ENCODE peak calls at places on chromosomes 2 and 18, in six cellular contexts. One of them, this sample, is unnamed.
A peak's percentile ranks its signal among the peaks of the same experiment; 100 is the strongest.

GRCh38 chr2:146806295-146807005 is 1038.4 kb upstream of the ACVR2A start:
- DNase-seq in sigmoid colon: no peak
- DNase-seq in AG04450: no peak
- DNase-seq in left lung: no peak
- DNase-seq in Peyer's patch: no peak
- DNase-seq in mesendoderm: no peak
- DNase-seq in this sample: no peak

GRCh38 chr2:119005081-119005480 is 63.1 kb downstream of the MARCO start:
- DNase-seq in left lung: peak; percentile 24
- DNase-seq in Peyer's patch: no peak
- DNase-seq in sigmoid colon: no peak
- DNase-seq in mesendoderm: no peak
- DNase-seq in AG04450: no peak
- DNase-seq in this sample: no peak

GRCh38 chr2:180359522-180360282 is 352.6 kb upstream of the CWC22 start:
- DNase-seq in sigmoid colon: no peak
- DNase-seq in Peyer's patch: no peak
- DNase-seq in AG04450: no peak
- DNase-seq in mesendoderm: peak; percentile 38
- DNase-seq in left lung: no peak
- DNase-seq in this sample: no peak

GRCh38 chr2:120287183-120288015 is 34.7 kb downstream of the RALB start:
- DNase-seq in mesendoderm: no peak
- DNase-seq in sigmoid colon: no peak
- DNase-seq in AG04450: peak; percentile 66
- DNase-seq in left lung: no peak
- DNase-seq in Peyer's patch: no peak
- DNase-seq in this sample: no peak

GRCh38 chr2:182616471-182617393 is 99.3 kb upstream of the DNAJC10 start:
- DNase-seq in sigmoid colon: no peak
- DNase-seq in Peyer's patch: no peak
- DNase-seq in AG04450: no peak
- DNase-seq in mesendoderm: no peak
- DNase-seq in left lung: no peak
- DNase-seq in this sample: no peak

GRCh38 chr18:46555213-46555612 is 101.8 kb downstream of the LOXHD1 start:
- DNase-seq in Peyer's patch: no peak
- DNase-seq in sigmoid colon: no peak
- DNase-seq in mesendoderm: no peak
- DNase-seq in AG04450: no peak
- DNase-seq in left lung: no peak
- DNase-seq in this sample: no peak

GRCh38 chr2:159044804-159045286 is 76.4 kb downstream of the TANC1 start:
- DNase-seq in left lung: no peak
- DNase-seq in AG04450: no peak
- DNase-seq in Peyer's patch: no peak
- DNase-seq in sigmoid colon: no peak
- DNase-seq in mesendoderm: peak; percentile 72
- DNase-seq in this sample: no peak

GRCh38 chr18:21115519-21116411 is 4.2 kb upstream of the ROCK1 start:
- DNase-seq in mesendoderm: peak; percentile 64
- DNase-seq in Peyer's patch: no peak
- DNase-seq in AG04450: no peak
- DNase-seq in sigmoid colon: no peak
- DNase-seq in left lung: no peak
- DNase-seq in this sample: no peak

GRCh38 chr2:25437881-25438662 is 96.3 kb upstream of the DNMT3A start:
- DNase-seq in AG04450: no peak
- DNase-seq in left lung: no peak
- DNase-seq in sigmoid colon: no peak
- DNase-seq in Peyer's patch: no peak
- DNase-seq in mesendoderm: no peak
- DNase-seq in this sample: no peak

GRCh38 chr2:240999873-241000541 is 1.6 kb downstream of the SNED1 start:
- DNase-seq in mesendoderm: no peak
- DNase-seq in Peyer's patch: peak; percentile 45
- DNase-seq in left lung: no peak
- DNase-seq in AG04450: no peak
- DNase-seq in sigmoid colon: peak; percentile 59
- DNase-seq in this sample: peak; percentile 61

GRCh38 chr2:162316590-162316989 is 1.9 kb downstream of the IFIH1 start:
- DNase-seq in AG04450: no peak
- DNase-seq in Peyer's patch: no peak
- DNase-seq in left lung: no peak
- DNase-seq in sigmoid colon: no peak
- DNase-seq in mesendoderm: no peak
- DNase-seq in this sample: no peak

GRCh38 chr2:233764264-233764663 is 4.2 kb downstream of the UGT1A1 start:
- DNase-seq in Peyer's patch: peak; percentile 66
- DNase-seq in mesendoderm: no peak
- DNase-seq in left lung: no peak
- DNase-seq in sigmoid colon: no peak
- DNase-seq in AG04450: peak; percentile 42
- DNase-seq in this sample: no peak

GRCh38 chr2:55618649-55619055 is 1.2 kb upstream of the PPP4R3B start:
- DNase-seq in AG04450: no peak
- DNase-seq in sigmoid colon: peak; percentile 74
- DNase-seq in mesendoderm: peak; percentile 61
- DNase-seq in Peyer's patch: peak; percentile 65
- DNase-seq in left lung: peak; percentile 45
- DNase-seq in this sample: no peak

GRCh38 chr18:77433076-77433475 is 183.4 kb downstream of the GALR1 start:
- DNase-seq in sigmoid colon: no peak
- DNase-seq in AG04450: no peak
- DNase-seq in left lung: no peak
- DNase-seq in Peyer's patch: no peak
- DNase-seq in mesendoderm: no peak
- DNase-seq in this sample: no peak

GRCh38 chr2:101622210-101622609 is 75.3 kb upstream of the MAP4K4 start:
- DNase-seq in AG04450: no peak
- DNase-seq in mesendoderm: peak; percentile 44
- DNase-seq in left lung: no peak
- DNase-seq in sigmoid colon: no peak
- DNase-seq in Peyer's patch: no peak
- DNase-seq in this sample: no peak

GRCh38 chr2:224816816-224817215 is 100.7 kb upstream of the CCDC195 start:
- DNase-seq in sigmoid colon: no peak
- DNase-seq in mesendoderm: no peak
- DNase-seq in left lung: no peak
- DNase-seq in AG04450: no peak
- DNase-seq in Peyer's patch: no peak
- DNase-seq in this sample: no peak

GRCh38 chr2:70931376-70932000 is 4.2 kb upstream of the ATP6V1B1 start:
- DNase-seq in sigmoid colon: no peak
- DNase-seq in AG04450: no peak
- DNase-seq in Peyer's patch: no peak
- DNase-seq in mesendoderm: no peak
- DNase-seq in left lung: no peak
- DNase-seq in this sample: no peak

GRCh38 chr18:48036191-48036590 is 105.7 kb upstream of the SMAD2 start:
- DNase-seq in left lung: peak; percentile 44
- DNase-seq in mesendoderm: no peak
- DNase-seq in Peyer's patch: no peak
- DNase-seq in AG04450: no peak
- DNase-seq in sigmoid colon: peak; percentile 57
- DNase-seq in this sample: peak; percentile 26

GRCh38 chr2:28896906-28897305 is 2.4 kb downstream of the WDR43 start:
- DNase-seq in Peyer's patch: no peak
- DNase-seq in AG04450: no peak
- DNase-seq in left lung: no peak
- DNase-seq in mesendoderm: peak; percentile 46
- DNase-seq in sigmoid colon: no peak
- DNase-seq in this sample: no peak
- H3K27ac ChIP-seq in Peyer's patch: no peak overlapping the region
- H3K27ac ChIP-seq in AG04450: no peak overlapping the region
- H3K27ac ChIP-seq in left lung: no peak overlapping the region
- H3K27ac ChIP-seq in mesendoderm: no peak overlapping the region
- H3K27ac ChIP-seq in sigmoid colon: no peak overlapping the region
- H3K27ac ChIP-seq in this sample: peak overlapping the region; percentile 87

GRCh38 chr2:199452200-199452990 is 5.3 kb downstream of the SATB2 start:
- DNase-seq in left lung: no peak
- DNase-seq in sigmoid colon: no peak
- DNase-seq in Peyer's patch: no peak
- DNase-seq in AG04450: no peak
- DNase-seq in mesendoderm: no peak
- DNase-seq in this sample: no peak
- H3K27me3 ChIP-seq in left lung: peaks cover 48% of the 10 kb centered on the region
- H3K27me3 ChIP-seq in sigmoid colon: peaks cover 96% of the 10 kb centered on the region
- H3K27me3 ChIP-seq in Peyer's patch: no peaks in the 10 kb centered on the region
- H3K27me3 ChIP-seq in AG04450: no peaks in the 10 kb centered on the region
- H3K27me3 ChIP-seq in mesendoderm: peaks cover 6% of the 10 kb centered on the region
- H3K27me3 ChIP-seq in this sample: no peaks in the 10 kb centered on the region

DNA sequence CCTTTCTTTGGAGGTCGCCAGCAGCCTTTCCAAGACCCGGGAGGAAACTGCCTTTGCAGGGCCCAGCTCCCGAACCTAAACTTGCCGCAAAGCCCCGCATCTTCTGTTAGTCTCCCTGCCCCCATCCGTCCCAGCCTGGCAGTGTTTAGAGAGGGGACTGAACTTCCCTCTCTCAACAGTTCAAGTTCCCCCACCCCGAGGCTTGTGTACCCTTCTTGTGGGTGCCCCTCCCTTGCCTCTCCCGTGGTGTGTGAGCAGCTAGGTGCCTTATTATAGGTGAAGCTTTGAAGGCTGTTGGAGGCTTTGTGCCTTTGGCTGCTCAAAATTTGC is 1.4 kb downstream of the LBH start:
- DNase-seq in mesendoderm: peak; percentile 56
- DNase-seq in Peyer's patch: no peak
- DNase-seq in AG04450: no peak
- DNase-seq in left lung: no peak
- DNase-seq in sigmoid colon: no peak
- DNase-seq in this sample: no peak
- H3K27ac ChIP-seq in mesendoderm: peak overlapping the region; percentile 60
- H3K27ac ChIP-seq in Peyer's patch: peak overlapping the region; percentile 100
- H3K27ac ChIP-seq in AG04450: peak overlapping the region; percentile 52
- H3K27ac ChIP-seq in left lung: peak overlapping the region; percentile 92
- H3K27ac ChIP-seq in sigmoid colon: peak overlapping the region; percentile 93
- H3K27ac ChIP-seq in this sample: no peak overlapping the region

DNA sequence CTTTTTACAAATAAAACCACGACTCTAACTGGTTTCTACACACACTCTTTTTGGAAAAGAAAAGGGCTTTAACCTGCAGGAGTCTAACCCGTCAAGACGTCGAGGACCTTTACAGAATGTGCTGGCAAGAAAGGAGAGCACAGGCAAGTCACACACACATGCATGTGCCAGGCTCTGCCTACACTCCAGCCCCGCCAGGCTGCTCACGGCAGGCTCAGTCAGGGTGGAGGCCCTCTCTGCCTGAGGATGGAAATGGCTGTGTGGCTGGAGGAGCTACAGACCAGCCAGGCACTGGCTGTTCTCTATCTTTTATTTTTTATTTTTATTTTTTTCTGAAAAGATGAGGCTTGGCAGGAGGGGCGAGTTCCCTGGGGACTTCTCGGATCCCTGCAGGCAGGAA is 10.2 kb downstream of the SIX3 start:
- DNase-seq in left lung: no peak
- DNase-seq in sigmoid colon: no peak
- DNase-seq in AG04450: no peak
- DNase-seq in Peyer's patch: no peak
- DNase-seq in mesendoderm: peak; percentile 26
- DNase-seq in this sample: no peak
- H3K27me3 ChIP-seq in left lung: peaks cover 64% of the 10 kb centered on the region
- H3K27me3 ChIP-seq in sigmoid colon: peaks cover 95% of the 10 kb centered on the region
- H3K27me3 ChIP-seq in AG04450: peaks cover 93% of the 10 kb centered on the region
- H3K27me3 ChIP-seq in Peyer's patch: no peaks in the 10 kb centered on the region
- H3K27me3 ChIP-seq in mesendoderm: peaks cover 70% of the 10 kb centered on the region
- H3K27me3 ChIP-seq in this sample: peaks cover 44% of the 10 kb centered on the region

GRCh38 chr2:46409756-46410155 is 69.6 kb upstream of the TMEM247 start:
- DNase-seq in AG04450: no peak
- DNase-seq in sigmoid colon: no peak
- DNase-seq in left lung: no peak
- DNase-seq in Peyer's patch: no peak
- DNase-seq in mesendoderm: no peak
- DNase-seq in this sample: no peak

GRCh38 chr2:46410273-46411244 is 68.8 kb upstream of the TMEM247 start:
- DNase-seq in mesendoderm: no peak
- DNase-seq in AG04450: no peak
- DNase-seq in left lung: no peak
- DNase-seq in Peyer's patch: no peak
- DNase-seq in sigmoid colon: no peak
- DNase-seq in this sample: no peak

GRCh38 chr2:46404181-46404759 is 75.1 kb upstream of the TMEM247 start:
- DNase-seq in sigmoid colon: no peak
- DNase-seq in Peyer's patch: no peak
- DNase-seq in mesendoderm: no peak
- DNase-seq in left lung: no peak
- DNase-seq in AG04450: no peak
- DNase-seq in this sample: no peak

GRCh38 chr2:46411245-46411641 is 68.1 kb upstream of the TMEM247 start:
- DNase-seq in left lung: no peak
- DNase-seq in mesendoderm: no peak
- DNase-seq in Peyer's patch: no peak
- DNase-seq in AG04450: no peak
- DNase-seq in sigmoid colon: no peak
- DNase-seq in this sample: no peak

GRCh38 chr2:46407852-46408455 is 71.4 kb upstream of the TMEM247 start:
- DNase-seq in mesendoderm: no peak
- DNase-seq in AG04450: no peak
- DNase-seq in Peyer's patch: no peak
- DNase-seq in sigmoid colon: no peak
- DNase-seq in left lung: no peak
- DNase-seq in this sample: no peak
- H3K27ac ChIP-seq in mesendoderm: no peak overlapping the region
- H3K27ac ChIP-seq in AG04450: no peak overlapping the region
- H3K27ac ChIP-seq in Peyer's patch: no peak overlapping the region
- H3K27ac ChIP-seq in sigmoid colon: no peak overlapping the region
- H3K27ac ChIP-seq in left lung: peak overlapping the region; percentile 79
- H3K27ac ChIP-seq in this sample: peak overlapping the region; percentile 72